ENCODE peak calls at places on chromosomes 1 and 21, in six cellular contexts. X is AG08395; J is activated CD4-positive, alpha-beta T cell treated with anti-CD3 and anti-CD28 coated beads, Interleukin-2, amount 10 ng/mL, durations not matched to agents 7 days and 5 days; P is RPMI7951; G is T1000; E is non-pigmented ciliary epithelial cell. W is an unnamed sample.

GRCh38 chr1:182061597-182061996 is at the start of gene ZNF648:
- DNase-seq in G (no peak), E (no peak), X (no peak), J (no peak), P (no peak), W (no peak)

GRCh38 chr1:24393892-24394291 is 19.7 kb downstream of the STPG1 start:
- DNase-seq in G (peak; percentile 15), E (no peak), X (peak; percentile 83), P (peak; percentile 87), J (no peak), W (no peak)

GRCh38 chr1:19385869-19386591 is 73.9 kb downstream of the SLC66A1 start:
- DNase-seq in J (no peak), G (no peak), P (peak; percentile 60), E (no peak), X (peak; percentile 79), W (peak; percentile 79)

GRCh38 chr1:56967900-56968832 is 2.4 kb upstream of the C8B start:
- DNase-seq in X (peak; percentile 33), P (no peak), J (no peak), E (no peak), G (no peak), W (no peak)

GRCh38 chr1:152917794-152918193 is 9.4 kb downstream of the IVL start:
- DNase-seq in G (no peak), P (no peak), E (no peak), X (no peak), J (no peak), W (no peak)

GRCh38 chr1:79646885-79647284 is 640.4 kb upstream of the ADGRL4 start:
- DNase-seq in P (no peak), J (no peak), E (no peak), G (no peak), X (no peak), W (no peak)

GRCh38 chr1:193348126-193349045 is 162.0 kb upstream of the B3GALT2 start:
- DNase-seq in X (peak; percentile 4), E (no peak), G (no peak), J (no peak), P (peak; percentile 33), W (no peak)

GRCh38 chr21:27275294-27275927 is 308.5 kb upstream of the ADAMTS5 start:
- DNase-seq in G (no peak), J (no peak), E (peak; percentile 67), X (peak; percentile 69), P (peak; percentile 73), W (no peak)

GRCh38 chr1:1058088-1058905 is 15.8 kb downstream of the RNF223 start:
- DNase-seq in P (no peak), G (no peak), J (no peak), E (no peak), X (no peak), W (no peak)

GRCh38 chr1:6889875-6890480 is 104.7 kb downstream of the CAMTA1 start:
- DNase-seq in G (no peak), X (peak; percentile 71), P (peak; percentile 56), J (peak; percentile 46), E (peak; percentile 32), W (peak; percentile 64)

GRCh38 chr1:55725378-55725777 is 510.2 kb upstream of the USP24 start:
- DNase-seq in P (no peak), J (no peak), E (no peak), X (no peak), G (no peak), W (no peak)

GRCh38 chr1:92485374-92486250 is 1.1 kb downstream of the GFI1 start:
- DNase-seq in E (no peak), P (no peak), J (peak; percentile 90), G (peak; percentile 56), X (no peak), W (peak; percentile 81)

GRCh38 chr1:101136739-101137138 is 100.1 kb upstream of the S1PR1 start:
- DNase-seq in E (no peak), P (peak; percentile 17), J (peak; percentile 57), X (no peak), G (no peak), W (no peak)

GRCh38 chr1:58619286-58620054 is 42.4 kb upstream of the TACSTD2 start:
- DNase-seq in X (no peak), E (no peak), G (no peak), J (no peak), P (no peak), W (no peak)

GRCh38 chr1:193807208-193807607 is 620.8 kb upstream of the B3GALT2 start:
- DNase-seq in P (no peak), E (no peak), X (no peak), J (no peak), G (no peak), W (no peak)

GRCh38 chr21:21029159-21029558 is 30.9 kb downstream of the NCAM2 start:
- DNase-seq in J (no peak), P (peak; percentile 12), E (no peak), X (no peak), G (no peak), W (no peak)

GRCh38 chr21:45208627-45208951 is 79.1 kb downstream of the POFUT2 start:
- DNase-seq in E (no peak), P (no peak), J (no peak), G (no peak), X (no peak), W (no peak)

GRCh38 chr1:108114026-108114599 is 86.0 kb downstream of the SLC25A24 start:
- DNase-seq in J (no peak), G (no peak), E (no peak), P (no peak), X (no peak), W (no peak)

GRCh38 chr1:11151854-11152612 is 37.1 kb upstream of the ANGPTL7 start:
- DNase-seq in P (no peak), G (no peak), E (no peak), X (no peak), J (no peak), W (no peak)

GRCh38 chr21:37868896-37869295 is 47.4 kb downstream of the KCNJ6 start:
- DNase-seq in G (peak; percentile 45), J (no peak), P (peak; percentile 72), E (no peak), X (peak; percentile 81), W (no peak)

GRCh38 chr1:85273397-85273796 is 3.0 kb downstream of the BCL10 start:
- DNase-seq in P (no peak), J (no peak), X (no peak), E (no peak), G (no peak), W (no peak)

GRCh38 chr1:109598156-109598555 is 21.3 kb downstream of the GNAT2 start:
- DNase-seq in J (no peak), P (no peak), E (no peak), G (no peak), X (no peak), W (no peak)

GRCh38 chr1:91582431-91582921 is 81.8 kb downstream of the CDC7 start:
- DNase-seq in E (peak; percentile 87), X (peak; percentile 92), G (peak; percentile 57), P (peak; percentile 76), J (no peak), W (no peak)

GRCh38 chr1:201899683-201900429 is 11.2 kb downstream of the SHISA4 start:
- DNase-seq in X (no peak), G (no peak), P (no peak), E (no peak), J (no peak), W (no peak)

GRCh38 chr1:150528196-150528595 is 12.6 kb downstream of the FALEC start:
- DNase-seq in P (no peak), G (no peak), E (peak; percentile 71), J (no peak), X (peak; percentile 70), W (no peak)

GRCh38 chr1:56578963-56579875 is at the start of gene PLPP3:
- DNase-seq in G (peak; percentile 81), X (peak; percentile 89), E (no peak), P (peak; percentile 92), J (no peak), W (peak; percentile 86)

GRCh38 chr1:37471345-37472231 is 2.8 kb upstream of the ZC3H12A start:
- DNase-seq in J (no peak), P (peak; percentile 95), G (peak; percentile 65), X (peak; percentile 96), E (peak; percentile 80), W (peak; percentile 78)

GRCh38 chr1:72262735-72263134 is 19.6 kb downstream of the NEGR1 start:
- DNase-seq in J (no peak), G (no peak), E (no peak), P (no peak), X (no peak), W (no peak)

GRCh38 chr1:24735619-24736375 is 9.4 kb upstream of the CLIC4 start:
- DNase-seq in J (no peak), E (no peak), X (no peak), P (peak; percentile 48), G (no peak), W (peak; percentile 31)

GRCh38 chr1:8078176-8078671 is 52.1 kb upstream of the ERRFI1 start:
- DNase-seq in P (peak; percentile 92), E (peak; percentile 73), J (no peak), X (peak; percentile 58), G (no peak), W (no peak)